ENCODE peak calls at places on chromosomes 2 and 18, in seven cellular contexts. One of them, this sample, is unnamed.

GRCh38 chr18:59180150-59180845 is 39.7 kb upstream of the GRP start:
- DNase-seq in coronary artery: no peak
- DNase-seq in K562: no peak
- DNase-seq in heart right ventricle: no peak
- DNase-seq in ovary: no peak
- DNase-seq in neural progenitor cell: no peak
- DNase-seq in epithelial cell of esophagus: peak
- DNase-seq in this sample: no peak

GRCh38 chr2:76692896-76693295 is 829.3 kb downstream of the LRRTM4 start:
- DNase-seq in coronary artery: no peak
- DNase-seq in K562: no peak
- DNase-seq in heart right ventricle: no peak
- DNase-seq in ovary: no peak
- DNase-seq in neural progenitor cell: no peak
- DNase-seq in epithelial cell of esophagus: no peak
- DNase-seq in this sample: no peak

GRCh38 chr2:127528487-127528886 is 2.2 kb upstream of the IWS1 start:
- DNase-seq in coronary artery: no peak
- DNase-seq in K562: no peak
- DNase-seq in heart right ventricle: no peak
- DNase-seq in ovary: no peak
- DNase-seq in neural progenitor cell: peak
- DNase-seq in epithelial cell of esophagus: no peak
- DNase-seq in this sample: no peak

GRCh38 chr2:21819475-21819874 is 695.7 kb downstream of the TDRD15 start:
- DNase-seq in coronary artery: no peak
- DNase-seq in K562: no peak
- DNase-seq in heart right ventricle: no peak
- DNase-seq in ovary: no peak
- DNase-seq in neural progenitor cell: no peak
- DNase-seq in epithelial cell of esophagus: no peak
- DNase-seq in this sample: no peak

GRCh38 chr18:31275722-31276463 is 42.1 kb upstream of the DSG1 start:
- DNase-seq in coronary artery: no peak
- DNase-seq in K562: no peak
- DNase-seq in heart right ventricle: no peak
- DNase-seq in ovary: no peak
- DNase-seq in neural progenitor cell: no peak
- DNase-seq in epithelial cell of esophagus: peak
- DNase-seq in this sample: no peak

GRCh38 chr18:10052871-10053270 is 139.1 kb downstream of the VAPA start:
- DNase-seq in coronary artery: no peak
- DNase-seq in K562: no peak
- DNase-seq in heart right ventricle: no peak
- DNase-seq in ovary: no peak
- DNase-seq in neural progenitor cell: no peak
- DNase-seq in epithelial cell of esophagus: no peak
- DNase-seq in this sample: no peak

GRCh38 chr18:22912835-22913234 is 20.3 kb upstream of the RBBP8 start:
- DNase-seq in coronary artery: no peak
- DNase-seq in K562: no peak
- DNase-seq in heart right ventricle: no peak
- DNase-seq in ovary: no peak
- DNase-seq in neural progenitor cell: no peak
- DNase-seq in epithelial cell of esophagus: peak
- DNase-seq in this sample: no peak

GRCh38 chr2:119402645-119403560 is 28.8 kb upstream of the TMEM37 start:
- DNase-seq in coronary artery: no peak
- DNase-seq in K562: no peak
- DNase-seq in heart right ventricle: peak
- DNase-seq in ovary: no peak
- DNase-seq in neural progenitor cell: no peak
- DNase-seq in epithelial cell of esophagus: no peak
- DNase-seq in this sample: no peak

GRCh38 chr2:64329848-64330247 is 124.1 kb upstream of the LGALSL start:
- DNase-seq in coronary artery: no peak
- DNase-seq in K562: no peak
- DNase-seq in heart right ventricle: peak
- DNase-seq in ovary: no peak
- DNase-seq in neural progenitor cell: no peak
- DNase-seq in epithelial cell of esophagus: peak
- DNase-seq in this sample: no peak

GRCh38 chr18:74290831-74291770 is 662 bp downstream of the CYB5A start:
- DNase-seq in coronary artery: peak
- DNase-seq in K562: no peak
- DNase-seq in heart right ventricle: no peak
- DNase-seq in ovary: no peak
- DNase-seq in neural progenitor cell: peak
- DNase-seq in epithelial cell of esophagus: peak
- DNase-seq in this sample: no peak

GRCh38 chr2:121201796-121202195 is 83.2 kb downstream of the TFCP2L1 start:
- DNase-seq in coronary artery: no peak
- DNase-seq in K562: no peak
- DNase-seq in heart right ventricle: no peak
- DNase-seq in ovary: no peak
- DNase-seq in neural progenitor cell: no peak
- DNase-seq in epithelial cell of esophagus: no peak
- DNase-seq in this sample: no peak

DNA sequence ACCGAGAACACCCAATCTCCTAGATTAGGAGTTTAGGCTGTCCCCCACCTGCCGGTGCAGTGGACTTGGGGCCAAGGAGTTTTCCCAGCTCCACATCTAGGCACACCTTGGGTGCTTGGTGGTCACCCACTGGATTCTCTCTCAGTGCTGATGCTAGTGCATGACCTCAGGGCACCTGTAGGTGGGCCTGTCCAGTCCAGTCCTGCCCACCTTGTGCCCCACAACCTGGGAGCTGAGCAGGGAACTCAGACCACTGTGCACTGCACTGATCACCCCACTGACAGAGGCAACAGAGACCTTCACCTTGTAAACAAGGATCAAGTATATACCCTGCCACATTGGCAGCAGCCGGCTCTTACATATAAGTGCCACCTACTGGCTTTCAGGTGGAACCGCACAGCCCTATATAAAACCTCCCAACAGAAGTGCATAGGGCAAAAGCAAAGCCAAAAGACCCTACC is 12.7 kb upstream of the CDH19 start:
- DNase-seq in coronary artery: no peak
- DNase-seq in K562: no peak
- DNase-seq in heart right ventricle: no peak
- DNase-seq in ovary: no peak
- DNase-seq in neural progenitor cell: peak
- DNase-seq in epithelial cell of esophagus: peak
- DNase-seq in this sample: no peak
- TF ChIP-seq CTCF in coronary artery: no peak
- TF ChIP-seq CTCF in K562: no peak
- TF ChIP-seq CTCF in heart right ventricle: peak
- TF ChIP-seq CTCF in ovary: no peak
- TF ChIP-seq CTCF in neural progenitor cell: peak
- TF ChIP-seq CTCF in epithelial cell of esophagus: peak
- TF ChIP-seq CTCF in this sample: peak

GRCh38 chr2:19355416-19355821 is 3.0 kb downstream of the OSR1 start:
- DNase-seq in coronary artery: no peak
- DNase-seq in K562: no peak
- DNase-seq in heart right ventricle: no peak
- DNase-seq in ovary: no peak
- DNase-seq in neural progenitor cell: no peak
- DNase-seq in epithelial cell of esophagus: no peak
- DNase-seq in this sample: no peak
- H3K4me3 ChIP-seq in coronary artery: peak
- H3K4me3 ChIP-seq in K562: no peak
- H3K4me3 ChIP-seq in heart right ventricle: no peak
- H3K4me3 ChIP-seq in ovary: no peak
- H3K4me3 ChIP-seq in neural progenitor cell: no peak
- H3K4me3 ChIP-seq in epithelial cell of esophagus: no peak
- H3K4me3 ChIP-seq in this sample: peak

GRCh38 chr18:77866309-77866708 is 616.7 kb downstream of the GALR1 start:
- DNase-seq in coronary artery: no peak
- DNase-seq in K562: no peak
- DNase-seq in heart right ventricle: no peak
- DNase-seq in ovary: no peak
- DNase-seq in neural progenitor cell: no peak
- DNase-seq in epithelial cell of esophagus: no peak
- DNase-seq in this sample: no peak
- TF ChIP-seq CTCF in coronary artery: no peak
- TF ChIP-seq CTCF in K562: no peak
- TF ChIP-seq CTCF in heart right ventricle: no peak
- TF ChIP-seq CTCF in ovary: no peak
- TF ChIP-seq CTCF in neural progenitor cell: no peak
- TF ChIP-seq CTCF in epithelial cell of esophagus: no peak
- TF ChIP-seq CTCF in this sample: no peak

DNA sequence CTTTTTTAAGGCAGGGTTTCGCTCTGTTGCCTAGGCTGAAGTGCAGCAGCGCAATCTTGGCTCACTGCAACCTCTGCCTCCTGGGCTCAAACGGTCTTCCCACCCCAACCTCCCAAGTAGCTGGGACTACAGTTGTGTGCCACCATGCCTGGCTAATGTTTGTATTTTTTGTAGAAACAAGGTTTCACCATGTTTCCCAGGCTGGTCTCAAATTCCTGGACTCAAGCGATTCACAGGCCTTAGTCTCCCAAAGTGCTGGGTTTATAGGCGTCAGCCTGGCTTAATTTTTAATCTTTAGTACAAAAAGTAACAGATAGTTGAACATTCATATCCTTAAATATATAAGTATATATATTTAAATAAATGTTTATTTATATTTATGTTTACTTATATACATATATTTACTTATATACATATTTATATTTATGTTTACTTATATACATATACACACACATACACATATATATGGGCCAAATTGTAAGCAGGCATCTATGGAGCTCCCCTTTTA is 36.3 kb upstream of the DLX1 start:
- DNase-seq in coronary artery: no peak
- DNase-seq in K562: no peak
- DNase-seq in heart right ventricle: no peak
- DNase-seq in ovary: no peak
- DNase-seq in neural progenitor cell: no peak
- DNase-seq in epithelial cell of esophagus: no peak
- DNase-seq in this sample: no peak
- H3K4me3 ChIP-seq in coronary artery: no peak
- H3K4me3 ChIP-seq in K562: no peak
- H3K4me3 ChIP-seq in heart right ventricle: no peak
- H3K4me3 ChIP-seq in ovary: no peak
- H3K4me3 ChIP-seq in neural progenitor cell: no peak
- H3K4me3 ChIP-seq in epithelial cell of esophagus: no peak
- H3K4me3 ChIP-seq in this sample: no peak

GRCh38 chr2:180122874-180123273 is 115.8 kb upstream of the CWC22 start:
- DNase-seq in coronary artery: no peak
- DNase-seq in K562: no peak
- DNase-seq in heart right ventricle: no peak
- DNase-seq in ovary: no peak
- DNase-seq in neural progenitor cell: no peak
- DNase-seq in epithelial cell of esophagus: peak
- DNase-seq in this sample: no peak

GRCh38 chr2:180130403-180130802 is 123.3 kb upstream of the CWC22 start:
- DNase-seq in coronary artery: no peak
- DNase-seq in K562: no peak
- DNase-seq in heart right ventricle: no peak
- DNase-seq in ovary: no peak
- DNase-seq in neural progenitor cell: no peak
- DNase-seq in epithelial cell of esophagus: peak
- DNase-seq in this sample: no peak

GRCh38 chr2:180128861-180129260 is 121.8 kb upstream of the CWC22 start:
- DNase-seq in coronary artery: no peak
- DNase-seq in K562: no peak
- DNase-seq in heart right ventricle: no peak
- DNase-seq in ovary: no peak
- DNase-seq in neural progenitor cell: no peak
- DNase-seq in epithelial cell of esophagus: no peak
- DNase-seq in this sample: no peak

GRCh38 chr2:180124273-180124881 is 117.3 kb upstream of the CWC22 start:
- DNase-seq in coronary artery: no peak
- DNase-seq in K562: peak
- DNase-seq in heart right ventricle: no peak
- DNase-seq in ovary: no peak
- DNase-seq in neural progenitor cell: peak
- DNase-seq in epithelial cell of esophagus: peak
- DNase-seq in this sample: no peak

GRCh38 chr2:180125245-180125962 is 118.3 kb upstream of the CWC22 start:
- DNase-seq in coronary artery: no peak
- DNase-seq in K562: no peak
- DNase-seq in heart right ventricle: peak
- DNase-seq in ovary: peak
- DNase-seq in neural progenitor cell: peak
- DNase-seq in epithelial cell of esophagus: peak
- DNase-seq in this sample: peak
- TF ChIP-seq CTCF in coronary artery: peak
- TF ChIP-seq CTCF in K562: peak
- TF ChIP-seq CTCF in heart right ventricle: peak
- TF ChIP-seq CTCF in ovary: peak
- TF ChIP-seq CTCF in neural progenitor cell: peak
- TF ChIP-seq CTCF in epithelial cell of esophagus: peak
- TF ChIP-seq CTCF in this sample: peak

DNA sequence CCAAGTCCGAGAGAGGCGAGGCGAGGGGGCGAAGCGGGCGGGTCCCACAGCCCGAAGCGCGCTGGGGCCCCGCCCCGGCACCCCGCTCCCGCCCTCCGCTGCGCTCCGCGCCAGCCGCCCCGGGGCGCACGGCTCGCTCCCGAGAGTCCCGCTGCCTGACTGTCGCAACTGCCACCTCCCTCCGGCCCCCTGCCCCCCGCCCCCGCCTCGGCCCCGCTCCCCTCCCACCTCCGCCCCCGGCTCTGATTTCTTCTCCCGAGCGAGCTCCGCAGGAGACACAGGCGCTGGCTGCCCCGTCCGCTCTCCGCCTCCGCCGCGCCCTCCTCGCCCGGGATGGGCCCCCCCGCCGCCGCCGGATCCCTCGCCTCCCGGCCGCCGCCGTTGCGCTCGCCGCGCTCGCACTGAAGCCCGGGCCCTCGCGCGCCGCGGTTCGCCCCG is at the start of gene WNT6:
- DNase-seq in coronary artery: no peak
- DNase-seq in K562: peak
- DNase-seq in heart right ventricle: no peak
- DNase-seq in ovary: no peak
- DNase-seq in neural progenitor cell: peak
- DNase-seq in epithelial cell of esophagus: peak
- DNase-seq in this sample: no peak
- H3K4me3 ChIP-seq in coronary artery: peak
- H3K4me3 ChIP-seq in K562: no peak
- H3K4me3 ChIP-seq in heart right ventricle: peak
- H3K4me3 ChIP-seq in ovary: peak
- H3K4me3 ChIP-seq in neural progenitor cell: peak
- H3K4me3 ChIP-seq in epithelial cell of esophagus: peak
- H3K4me3 ChIP-seq in this sample: peak

GRCh38 chr18:33495278-33495677 is 54.8 kb upstream of the CCDC178 start:
- DNase-seq in coronary artery: no peak
- DNase-seq in K562: peak
- DNase-seq in heart right ventricle: no peak
- DNase-seq in ovary: peak
- DNase-seq in neural progenitor cell: peak
- DNase-seq in epithelial cell of esophagus: peak
- DNase-seq in this sample: no peak
- TF ChIP-seq CTCF in coronary artery: peak
- TF ChIP-seq CTCF in K562: peak
- TF ChIP-seq CTCF in heart right ventricle: peak
- TF ChIP-seq CTCF in ovary: peak
- TF ChIP-seq CTCF in neural progenitor cell: peak
- TF ChIP-seq CTCF in epithelial cell of esophagus: peak
- TF ChIP-seq CTCF in this sample: peak

GRCh38 chr2:238389985-238390682 is 36.6 kb upstream of the ASB1 start:
- DNase-seq in coronary artery: no peak
- DNase-seq in K562: no peak
- DNase-seq in heart right ventricle: no peak
- DNase-seq in ovary: no peak
- DNase-seq in neural progenitor cell: no peak
- DNase-seq in epithelial cell of esophagus: peak
- DNase-seq in this sample: no peak
- H3K4me3 ChIP-seq in coronary artery: no peak
- H3K4me3 ChIP-seq in K562: no peak
- H3K4me3 ChIP-seq in heart right ventricle: no peak
- H3K4me3 ChIP-seq in ovary: no peak
- H3K4me3 ChIP-seq in neural progenitor cell: no peak
- H3K4me3 ChIP-seq in epithelial cell of esophagus: no peak
- H3K4me3 ChIP-seq in this sample: no peak